ENCODE peak calls at places on chromosomes 4 and X, in eight cellular contexts. C is NCI-H69; X is activated T-cell treated with anti-CD3 and anti-CD28 coated beads, Interleukin-2, amount 50 U/mL, for 72 hours; D is SHP77; J is pancreas; V is IMR-90; K is PC-9; S is WTC11. P is an unnamed sample.

GRCh38 chr4:14196141-14196540 is 568.6 kb upstream of the BOD1L1 start:
- DNase-seq in C (no peak), X (no peak), D (no peak), J (peak; percentile 11), V (peak; percentile 69), K (no peak), S (peak; percentile 71), P (peak; percentile 59)

GRCh38 chr4:54741161-54741560 is 83.4 kb downstream of the KIT start:
- DNase-seq in C (no peak), X (no peak), D (no peak), J (no peak), V (no peak), K (no peak), S (no peak), P (no peak)

GRCh38 chr4:30380404-30380998 is 339.7 kb upstream of the PCDH7 start:
- DNase-seq in C (peak; percentile 52), X (peak; percentile 1), D (no peak), J (peak; percentile 23), V (peak; percentile 73), K (peak; percentile 35), S (peak; percentile 76), P (peak; percentile 40)

GRCh38 chrX:113906168-113906567 is 677.7 kb upstream of the HTR2C start:
- DNase-seq in C (no peak), X (no peak), D (no peak), J (no peak), V (no peak), K (no peak), S (no peak), P (no peak)

GRCh38 chr4:37675587-37676290 is 10.4 kb downstream of the RELL1 start:
- DNase-seq in C (peak; percentile 5), X (peak; percentile 19), D (no peak), J (peak; percentile 29), V (no peak), K (no peak), S (no peak), P (no peak)

GRCh38 chr4:37095925-37096324 is 148.6 kb upstream of the NWD2 start:
- DNase-seq in C (no peak), X (no peak), D (no peak), J (no peak), V (no peak), K (no peak), S (no peak), P (no peak)

GRCh38 chr4:181832305-181832704 is 410.9 kb upstream of the TENM3 start:
- DNase-seq in C (peak; percentile 76), X (no peak), D (no peak), J (no peak), V (no peak), K (no peak), S (no peak), P (no peak)

GRCh38 chr4:48129307-48130014 is 4.6 kb downstream of the TXK start:
- DNase-seq in C (no peak), X (peak; percentile 75), D (no peak), J (no peak), V (no peak), K (no peak), S (no peak), P (peak; percentile 57)

GRCh38 chr4:3286335-3287175 is 6.3 kb upstream of the RGS12 start:
- DNase-seq in C (no peak), X (no peak), D (no peak), J (no peak), V (no peak), K (no peak), S (peak; percentile 11), P (no peak)

GRCh38 chr4:41427306-41427882 is 110.6 kb upstream of the LIMCH1 start:
- DNase-seq in C (no peak), X (no peak), D (no peak), J (no peak), V (no peak), K (no peak), S (no peak), P (no peak)

GRCh38 chrX:124030520-124030919 is 69.0 kb downstream of the STAG2 start:
- DNase-seq in C (no peak), X (no peak), D (no peak), J (no peak), V (no peak), K (no peak), S (no peak), P (no peak)

GRCh38 chrX:110173192-110174175 is 144.4 kb downstream of the AMMECR1 start:
- DNase-seq in C (no peak), X (no peak), D (no peak), J (no peak), V (peak; percentile 23), K (peak; percentile 79), S (no peak), P (no peak)

P was measured in kidney glomerular epithelial cell.